ENCODE peak calls at places on chromosomes 1 and 21, in seven cellular contexts. One of them, this sample, is unnamed.

GRCh38 chr1:31577515-31578191 is 1.3 kb downstream of the TINAGL1 start:
- DNase-seq in NT2/D1: no peak
- DNase-seq in prostate gland: no peak
- DNase-seq in IMR-90: peak; percentile 52
- DNase-seq in uterus: no peak
- DNase-seq in endothelial cell of umbilical vein: peak; percentile 58
- DNase-seq in GM23248: no peak
- DNase-seq in this sample: no peak

GRCh38 chr1:173393655-173393993 is 83.5 kb upstream of the PRDX6 start:
- DNase-seq in endothelial cell of umbilical vein: no peak
- DNase-seq in NT2/D1: no peak
- DNase-seq in GM23248: peak; percentile 85
- DNase-seq in IMR-90: peak; percentile 78
- DNase-seq in prostate gland: no peak
- DNase-seq in uterus: no peak
- DNase-seq in this sample: no peak

GRCh38 chr1:158998781-158999161 is 10.9 kb upstream of the IFI16 start:
- DNase-seq in uterus: peak; percentile 70
- DNase-seq in prostate gland: peak; percentile 45
- DNase-seq in endothelial cell of umbilical vein: peak; percentile 87
- DNase-seq in NT2/D1: peak; percentile 46
- DNase-seq in IMR-90: peak; percentile 61
- DNase-seq in GM23248: peak; percentile 78
- DNase-seq in this sample: no peak

GRCh38 chr1:29984107-29984506 is 739.3 kb downstream of the MATN1 start:
- DNase-seq in prostate gland: no peak
- DNase-seq in endothelial cell of umbilical vein: no peak
- DNase-seq in IMR-90: no peak
- DNase-seq in GM23248: no peak
- DNase-seq in uterus: no peak
- DNase-seq in NT2/D1: no peak
- DNase-seq in this sample: peak; percentile 14

GRCh38 chr1:96579639-96580038 is 141.9 kb upstream of the PTBP2 start:
- DNase-seq in prostate gland: no peak
- DNase-seq in NT2/D1: no peak
- DNase-seq in IMR-90: peak; percentile 7
- DNase-seq in uterus: no peak
- DNase-seq in endothelial cell of umbilical vein: no peak
- DNase-seq in GM23248: peak; percentile 10
- DNase-seq in this sample: no peak

GRCh38 chr1:230542054-230542453 is 100.2 kb upstream of the COG2 start:
- DNase-seq in uterus: no peak
- DNase-seq in NT2/D1: no peak
- DNase-seq in endothelial cell of umbilical vein: no peak
- DNase-seq in GM23248: peak; percentile 26
- DNase-seq in prostate gland: no peak
- DNase-seq in IMR-90: no peak
- DNase-seq in this sample: no peak

GRCh38 chr1:115170972-115171392 is 81.7 kb upstream of the TSPAN2 start:
- DNase-seq in NT2/D1: no peak
- DNase-seq in endothelial cell of umbilical vein: no peak
- DNase-seq in uterus: no peak
- DNase-seq in prostate gland: no peak
- DNase-seq in GM23248: peak; percentile 78
- DNase-seq in IMR-90: no peak
- DNase-seq in this sample: peak; percentile 87

GRCh38 chr1:245894843-245895242 is 612.2 kb downstream of the SMYD3 start:
- DNase-seq in GM23248: no peak
- DNase-seq in prostate gland: no peak
- DNase-seq in endothelial cell of umbilical vein: no peak
- DNase-seq in NT2/D1: no peak
- DNase-seq in IMR-90: no peak
- DNase-seq in uterus: no peak
- DNase-seq in this sample: no peak

GRCh38 chr1:78274814-78275213 is 216.0 kb upstream of the PTGFR start:
- DNase-seq in prostate gland: no peak
- DNase-seq in NT2/D1: no peak
- DNase-seq in endothelial cell of umbilical vein: no peak
- DNase-seq in IMR-90: peak; percentile 91
- DNase-seq in GM23248: peak; percentile 68
- DNase-seq in uterus: no peak
- DNase-seq in this sample: no peak

GRCh38 chr1:12356004-12356890 is 126.4 kb downstream of the VPS13D start:
- DNase-seq in IMR-90: peak; percentile 73
- DNase-seq in prostate gland: peak; percentile 73
- DNase-seq in NT2/D1: no peak
- DNase-seq in uterus: no peak
- DNase-seq in GM23248: no peak
- DNase-seq in endothelial cell of umbilical vein: no peak
- DNase-seq in this sample: no peak

GRCh38 chr1:168392958-168393357 is 112.3 kb downstream of the TBX19 start:
- DNase-seq in endothelial cell of umbilical vein: no peak
- DNase-seq in GM23248: peak; percentile 17
- DNase-seq in prostate gland: no peak
- DNase-seq in uterus: no peak
- DNase-seq in NT2/D1: no peak
- DNase-seq in IMR-90: no peak
- DNase-seq in this sample: peak; percentile 44

GRCh38 chr1:109579496-109579895 is 31.1 kb downstream of the GNAI3 start:
- DNase-seq in GM23248: peak; percentile 43
- DNase-seq in prostate gland: no peak
- DNase-seq in NT2/D1: no peak
- DNase-seq in endothelial cell of umbilical vein: no peak
- DNase-seq in IMR-90: peak; percentile 28
- DNase-seq in uterus: no peak
- DNase-seq in this sample: no peak

GRCh38 chr1:81799939-81800740 is 594 bp upstream of the ADGRL2 start:
- DNase-seq in uterus: peak; percentile 36
- DNase-seq in GM23248: peak; percentile 78
- DNase-seq in NT2/D1: peak; percentile 85
- DNase-seq in IMR-90: peak; percentile 66
- DNase-seq in prostate gland: peak; percentile 64
- DNase-seq in endothelial cell of umbilical vein: peak; percentile 63
- DNase-seq in this sample: no peak

GRCh38 chr1:67947114-67947513 is 103.3 kb downstream of the DIRAS3 start:
- DNase-seq in GM23248: no peak
- DNase-seq in IMR-90: no peak
- DNase-seq in endothelial cell of umbilical vein: peak; percentile 70
- DNase-seq in NT2/D1: no peak
- DNase-seq in prostate gland: no peak
- DNase-seq in uterus: no peak
- DNase-seq in this sample: no peak

GRCh38 chr21:44506279-44507255 is 33.4 kb downstream of the KRTAP10-1 start:
- DNase-seq in IMR-90: no peak
- DNase-seq in uterus: no peak
- DNase-seq in GM23248: no peak
- DNase-seq in prostate gland: no peak
- DNase-seq in endothelial cell of umbilical vein: no peak
- DNase-seq in NT2/D1: no peak
- DNase-seq in this sample: no peak

GRCh38 chr1:204975568-204976235 is 67.3 kb upstream of the CNTN2 start:
- DNase-seq in endothelial cell of umbilical vein: peak; percentile 31
- DNase-seq in prostate gland: peak; percentile 29
- DNase-seq in GM23248: peak; percentile 59
- DNase-seq in uterus: no peak
- DNase-seq in IMR-90: peak; percentile 32
- DNase-seq in NT2/D1: peak; percentile 60
- DNase-seq in this sample: no peak

GRCh38 chr1:234912541-234913312 is 215.9 kb downstream of the TOMM20 start:
- DNase-seq in GM23248: no peak
- DNase-seq in prostate gland: no peak
- DNase-seq in NT2/D1: no peak
- DNase-seq in endothelial cell of umbilical vein: no peak
- DNase-seq in uterus: no peak
- DNase-seq in IMR-90: no peak
- DNase-seq in this sample: no peak

DNA sequence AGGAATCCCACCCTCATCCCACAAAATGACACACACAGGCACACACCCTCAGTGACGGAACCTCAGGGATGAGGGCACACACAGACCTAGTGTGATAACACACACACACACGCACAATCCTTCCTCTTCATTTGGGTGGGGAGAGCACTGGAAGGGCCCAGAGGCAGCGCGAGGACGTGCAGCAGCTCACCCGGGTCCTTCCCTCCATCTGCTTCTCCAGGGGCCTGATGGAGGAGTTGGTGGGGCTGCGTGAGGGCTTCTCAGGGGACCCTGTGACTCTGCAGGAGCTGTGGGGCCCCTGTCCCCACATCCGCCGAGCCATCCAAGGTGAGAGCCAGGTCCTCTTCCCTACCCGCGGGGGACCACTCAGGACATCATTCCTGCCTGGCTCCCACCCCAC is 557 bp downstream of the CLCNKA start:
- DNase-seq in NT2/D1: no peak
- DNase-seq in uterus: no peak
- DNase-seq in prostate gland: no peak
- DNase-seq in endothelial cell of umbilical vein: no peak
- DNase-seq in GM23248: no peak
- DNase-seq in IMR-90: no peak
- DNase-seq in this sample: no peak
- H3K4me1 ChIP-seq in NT2/D1: peaks cover 14% of the 10 kb centered on the region
- H3K4me1 ChIP-seq in uterus: peaks cover 16% of the 10 kb centered on the region
- H3K4me1 ChIP-seq in prostate gland: peaks cover 4% of the 10 kb centered on the region
- H3K4me1 ChIP-seq in endothelial cell of umbilical vein: no peaks in the 10 kb centered on the region
- H3K4me1 ChIP-seq in GM23248: peaks cover 31% of the 10 kb centered on the region
- H3K4me1 ChIP-seq in IMR-90: peaks cover 26% of the 10 kb centered on the region
- H3K4me1 ChIP-seq in this sample: peaks cover 32% of the 10 kb centered on the region

DNA sequence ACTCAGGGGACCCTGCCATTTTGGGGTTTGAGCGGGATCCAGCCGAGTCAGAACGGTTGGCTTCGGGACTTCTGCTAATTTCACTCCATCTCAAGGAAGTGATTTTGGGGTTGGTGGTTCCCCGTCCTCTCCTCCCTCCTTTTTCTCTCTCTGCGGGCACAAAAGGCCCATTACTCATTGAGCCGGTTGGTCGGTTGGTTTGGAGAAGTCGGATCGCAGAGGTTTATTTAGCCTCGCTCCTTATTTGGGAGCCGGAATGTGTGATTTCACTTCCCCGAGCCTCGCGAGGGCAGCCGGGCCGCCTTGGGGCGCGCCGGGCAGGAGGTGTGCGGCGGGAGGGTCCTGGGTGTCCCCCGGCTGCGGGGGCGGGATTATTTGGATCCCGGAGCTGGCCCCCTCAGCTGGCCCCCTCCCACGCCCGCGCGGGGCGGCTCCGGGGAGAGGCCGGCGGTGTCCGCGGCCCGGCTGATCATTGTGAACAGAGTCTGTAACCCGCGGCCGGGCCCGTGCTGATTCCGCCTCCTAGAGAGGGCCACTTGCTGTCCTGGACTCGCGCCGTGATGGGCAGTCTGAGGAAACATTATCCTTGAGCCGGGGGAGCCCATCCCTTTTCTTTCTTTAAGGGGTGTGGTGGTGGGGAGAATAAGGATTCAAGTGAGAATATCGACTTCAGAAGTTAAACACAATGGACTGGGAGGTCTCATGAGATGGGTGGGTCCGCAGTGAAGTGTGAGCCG is 1.2 kb downstream of the MAPKAPK2 start:
- DNase-seq in endothelial cell of umbilical vein: peak; percentile 61
- DNase-seq in GM23248: peak; percentile 90
- DNase-seq in NT2/D1: no peak
- DNase-seq in uterus: peak; percentile 68
- DNase-seq in IMR-90: peak; percentile 80
- DNase-seq in prostate gland: peak; percentile 64
- DNase-seq in this sample: no peak
- H3K4me1 ChIP-seq in endothelial cell of umbilical vein: peaks cover 28% of the 10 kb centered on the region
- H3K4me1 ChIP-seq in GM23248: peaks cover 36% of the 10 kb centered on the region
- H3K4me1 ChIP-seq in NT2/D1: peaks cover 12% of the 10 kb centered on the region
- H3K4me1 ChIP-seq in uterus: no peaks in the 10 kb centered on the region
- H3K4me1 ChIP-seq in IMR-90: peaks cover 28% of the 10 kb centered on the region
- H3K4me1 ChIP-seq in prostate gland: no peaks in the 10 kb centered on the region
- H3K4me1 ChIP-seq in this sample: peaks cover 63% of the 10 kb centered on the region

DNA sequence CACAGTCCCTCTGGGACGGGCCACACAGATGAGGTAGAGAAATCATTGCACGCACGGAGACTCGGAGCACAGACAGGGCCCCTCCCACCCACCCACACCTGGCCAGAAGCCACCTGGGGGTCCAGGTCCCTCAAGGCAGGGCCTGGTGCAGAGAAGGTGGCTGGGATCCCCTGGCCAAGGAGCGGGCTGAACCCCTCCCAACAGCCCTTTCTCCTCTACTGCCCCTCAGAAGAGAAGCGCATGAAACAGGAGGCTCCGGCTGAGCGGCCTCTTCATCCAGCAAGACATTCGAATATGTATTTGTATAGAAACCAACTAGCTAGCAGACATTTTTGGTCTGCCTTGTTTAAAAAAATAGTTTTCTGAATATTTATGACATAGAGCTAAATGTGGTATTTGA is 29.0 kb downstream of the WNT9A start:
- DNase-seq in IMR-90: no peak
- DNase-seq in endothelial cell of umbilical vein: no peak
- DNase-seq in prostate gland: no peak
- DNase-seq in GM23248: no peak
- DNase-seq in NT2/D1: no peak
- DNase-seq in uterus: no peak
- DNase-seq in this sample: no peak
- H3K4me1 ChIP-seq in IMR-90: no peaks in the 10 kb centered on the region
- H3K4me1 ChIP-seq in endothelial cell of umbilical vein: no peaks in the 10 kb centered on the region
- H3K4me1 ChIP-seq in prostate gland: no peaks in the 10 kb centered on the region
- H3K4me1 ChIP-seq in GM23248: no peaks in the 10 kb centered on the region
- H3K4me1 ChIP-seq in NT2/D1: peaks cover 43% of the 10 kb centered on the region
- H3K4me1 ChIP-seq in uterus: no peaks in the 10 kb centered on the region
- H3K4me1 ChIP-seq in this sample: peaks cover 11% of the 10 kb centered on the region

GRCh38 chr1:21291964-21292363 is 1.7 kb upstream of the ECE1 start:
- DNase-seq in uterus: no peak
- DNase-seq in prostate gland: no peak
- DNase-seq in IMR-90: no peak
- DNase-seq in GM23248: no peak
- DNase-seq in NT2/D1: no peak
- DNase-seq in endothelial cell of umbilical vein: no peak
- DNase-seq in this sample: no peak

GRCh38 chr1:21289700-21290545 is at the start of gene ECE1:
- DNase-seq in IMR-90: no peak
- DNase-seq in endothelial cell of umbilical vein: peak; percentile 64
- DNase-seq in GM23248: peak; percentile 71
- DNase-seq in NT2/D1: peak; percentile 22
- DNase-seq in prostate gland: no peak
- DNase-seq in uterus: no peak
- DNase-seq in this sample: no peak

GRCh38 chr1:21292503-21292990 is 2.3 kb upstream of the ECE1 start:
- DNase-seq in endothelial cell of umbilical vein: no peak
- DNase-seq in prostate gland: no peak
- DNase-seq in NT2/D1: no peak
- DNase-seq in GM23248: no peak
- DNase-seq in uterus: no peak
- DNase-seq in IMR-90: no peak
- DNase-seq in this sample: no peak

GRCh38 chr1:21290546-21290944 is 282 bp upstream of the ECE1 start:
- DNase-seq in IMR-90: no peak
- DNase-seq in uterus: no peak
- DNase-seq in NT2/D1: no peak
- DNase-seq in endothelial cell of umbilical vein: no peak
- DNase-seq in GM23248: no peak
- DNase-seq in prostate gland: no peak
- DNase-seq in this sample: no peak

DNA sequence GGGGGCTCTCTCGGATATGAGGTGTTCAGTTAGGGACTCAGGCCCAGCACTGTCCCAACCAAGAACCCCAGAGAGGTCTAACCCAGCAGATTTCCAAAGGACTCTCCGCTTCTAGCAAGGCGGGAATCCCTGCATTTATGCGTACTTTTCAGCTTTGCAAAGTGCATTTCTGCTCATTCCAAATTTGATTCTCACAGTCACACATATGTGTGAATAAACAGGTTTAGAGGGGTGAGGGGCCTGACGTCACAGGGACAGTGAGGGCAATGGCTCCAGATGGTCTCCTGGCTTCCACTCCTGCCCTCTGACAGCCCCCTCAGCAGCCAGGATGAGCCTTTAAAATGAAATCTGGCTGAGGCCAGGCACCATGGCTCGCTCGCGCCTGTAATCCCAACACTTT is 921 bp upstream of the ECE1 start:
- DNase-seq in IMR-90: no peak
- DNase-seq in endothelial cell of umbilical vein: no peak
- DNase-seq in NT2/D1: no peak
- DNase-seq in uterus: no peak
- DNase-seq in prostate gland: no peak
- DNase-seq in GM23248: no peak
- DNase-seq in this sample: no peak
- H3K4me1 ChIP-seq in IMR-90: peaks cover 29% of the 10 kb centered on the region
- H3K4me1 ChIP-seq in endothelial cell of umbilical vein: peaks cover 36% of the 10 kb centered on the region
- H3K4me1 ChIP-seq in NT2/D1: peaks cover 10% of the 10 kb centered on the region
- H3K4me1 ChIP-seq in uterus: no peaks in the 10 kb centered on the region
- H3K4me1 ChIP-seq in prostate gland: no peaks in the 10 kb centered on the region
- H3K4me1 ChIP-seq in GM23248: peaks cover 17% of the 10 kb centered on the region
- H3K4me1 ChIP-seq in this sample: peaks cover 69% of the 10 kb centered on the region

This sample was measured in vagina.